ENCODE peak calls at places on chromosomes 2 and 18, in seven cellular contexts. One of them, this sample, is unnamed.

GRCh38 chr2:138722316-138722715 is 57.9 kb downstream of the NXPH2 start:
- DNase-seq in AG09309: no peak
- DNase-seq in left ventricle myocardium inferior: no peak
- DNase-seq in A549: no peak
- DNase-seq in lower lobe of right lung: no peak
- DNase-seq in epithelial cell of esophagus: no peak
- DNase-seq in fibroblast of mammary gland: peak; percentile 30
- DNase-seq in this sample: no peak

GRCh38 chr2:169005080-169005598 is 26.0 kb downstream of the ABCB11 start:
- DNase-seq in AG09309: no peak
- DNase-seq in left ventricle myocardium inferior: no peak
- DNase-seq in A549: no peak
- DNase-seq in lower lobe of right lung: no peak
- DNase-seq in epithelial cell of esophagus: no peak
- DNase-seq in fibroblast of mammary gland: no peak
- DNase-seq in this sample: no peak

GRCh38 chr2:146669735-146670134 is 1175.1 kb upstream of the ACVR2A start:
- DNase-seq in AG09309: no peak
- DNase-seq in left ventricle myocardium inferior: no peak
- DNase-seq in A549: no peak
- DNase-seq in lower lobe of right lung: no peak
- DNase-seq in epithelial cell of esophagus: peak; percentile 22
- DNase-seq in fibroblast of mammary gland: no peak
- DNase-seq in this sample: no peak

GRCh38 chr2:112996635-112997034 is 8.6 kb upstream of the IL36A start:
- DNase-seq in AG09309: no peak
- DNase-seq in left ventricle myocardium inferior: no peak
- DNase-seq in A549: no peak
- DNase-seq in lower lobe of right lung: no peak
- DNase-seq in epithelial cell of esophagus: no peak
- DNase-seq in fibroblast of mammary gland: no peak
- DNase-seq in this sample: no peak

GRCh38 chr2:120239488-120240287 is 13.0 kb upstream of the RALB start:
- DNase-seq in AG09309: peak; percentile 57
- DNase-seq in left ventricle myocardium inferior: peak; percentile 47
- DNase-seq in A549: peak; percentile 35
- DNase-seq in lower lobe of right lung: no peak
- DNase-seq in epithelial cell of esophagus: peak; percentile 84
- DNase-seq in fibroblast of mammary gland: peak; percentile 88
- DNase-seq in this sample: peak; percentile 89

GRCh38 chr2:205435970-205436369 is 246.3 kb upstream of the NRP2 start:
- DNase-seq in AG09309: no peak
- DNase-seq in left ventricle myocardium inferior: no peak
- DNase-seq in A549: no peak
- DNase-seq in lower lobe of right lung: no peak
- DNase-seq in epithelial cell of esophagus: peak; percentile 2
- DNase-seq in fibroblast of mammary gland: peak; percentile 51
- DNase-seq in this sample: peak; percentile 55

GRCh38 chr2:208252766-208253492 is 1.9 kb downstream of the IDH1 start:
- DNase-seq in AG09309: no peak
- DNase-seq in left ventricle myocardium inferior: no peak
- DNase-seq in A549: no peak
- DNase-seq in lower lobe of right lung: no peak
- DNase-seq in epithelial cell of esophagus: peak; percentile 22
- DNase-seq in fibroblast of mammary gland: no peak
- DNase-seq in this sample: no peak

GRCh38 chr2:17912266-17912691 is 33.8 kb downstream of the KCNS3 start:
- DNase-seq in AG09309: no peak
- DNase-seq in left ventricle myocardium inferior: no peak
- DNase-seq in A549: no peak
- DNase-seq in lower lobe of right lung: no peak
- DNase-seq in epithelial cell of esophagus: no peak
- DNase-seq in fibroblast of mammary gland: no peak
- DNase-seq in this sample: no peak

GRCh38 chr2:109558076-109558882 is 55.5 kb downstream of the SEPTIN10 start:
- DNase-seq in AG09309: peak; percentile 67
- DNase-seq in left ventricle myocardium inferior: no peak
- DNase-seq in A549: peak; percentile 46
- DNase-seq in lower lobe of right lung: no peak
- DNase-seq in epithelial cell of esophagus: peak; percentile 92
- DNase-seq in fibroblast of mammary gland: peak; percentile 85
- DNase-seq in this sample: peak; percentile 95

GRCh38 chr2:39488450-39488849 is 51.4 kb upstream of the MAP4K3 start:
- DNase-seq in AG09309: peak; percentile 74
- DNase-seq in left ventricle myocardium inferior: no peak
- DNase-seq in A549: no peak
- DNase-seq in lower lobe of right lung: peak; percentile 57
- DNase-seq in epithelial cell of esophagus: peak; percentile 92
- DNase-seq in fibroblast of mammary gland: peak; percentile 96
- DNase-seq in this sample: peak; percentile 92

GRCh38 chr18:7482342-7482741 is 84.8 kb upstream of the PTPRM start:
- DNase-seq in AG09309: no peak
- DNase-seq in left ventricle myocardium inferior: no peak
- DNase-seq in A549: no peak
- DNase-seq in lower lobe of right lung: no peak
- DNase-seq in epithelial cell of esophagus: peak; percentile 45
- DNase-seq in fibroblast of mammary gland: peak; percentile 52
- DNase-seq in this sample: no peak

GRCh38 chr2:3535794-3536681 is 16.7 kb upstream of the ADI1 start:
- DNase-seq in AG09309: peak; percentile 72
- DNase-seq in left ventricle myocardium inferior: peak; percentile 65
- DNase-seq in A549: no peak
- DNase-seq in lower lobe of right lung: peak; percentile 59
- DNase-seq in epithelial cell of esophagus: peak; percentile 77
- DNase-seq in fibroblast of mammary gland: peak; percentile 94
- DNase-seq in this sample: peak; percentile 89

GRCh38 chr2:176002684-176003225 is 688 bp upstream of the LNPK start:
- DNase-seq in AG09309: no peak
- DNase-seq in left ventricle myocardium inferior: no peak
- DNase-seq in A549: peak; percentile 13
- DNase-seq in lower lobe of right lung: peak; percentile 44
- DNase-seq in epithelial cell of esophagus: peak; percentile 34
- DNase-seq in fibroblast of mammary gland: peak; percentile 47
- DNase-seq in this sample: peak; percentile 18

GRCh38 chr2:241755777-241756176 is 20.8 kb upstream of the GAL3ST2 start:
- DNase-seq in AG09309: no peak
- DNase-seq in left ventricle myocardium inferior: no peak
- DNase-seq in A549: no peak
- DNase-seq in lower lobe of right lung: no peak
- DNase-seq in epithelial cell of esophagus: no peak
- DNase-seq in fibroblast of mammary gland: no peak
- DNase-seq in this sample: no peak

GRCh38 chr2:179524940-179525339 is 260.3 kb upstream of the SESTD1 start:
- DNase-seq in AG09309: no peak
- DNase-seq in left ventricle myocardium inferior: no peak
- DNase-seq in A549: no peak
- DNase-seq in lower lobe of right lung: no peak
- DNase-seq in epithelial cell of esophagus: no peak
- DNase-seq in fibroblast of mammary gland: no peak
- DNase-seq in this sample: no peak

GRCh38 chr2:63192169-63192888 is 141.7 kb downstream of the OTX1 start:
- DNase-seq in AG09309: no peak
- DNase-seq in left ventricle myocardium inferior: no peak
- DNase-seq in A549: no peak
- DNase-seq in lower lobe of right lung: no peak
- DNase-seq in epithelial cell of esophagus: peak; percentile 3
- DNase-seq in fibroblast of mammary gland: no peak
- DNase-seq in this sample: no peak

GRCh38 chr2:103873719-103874359 is 980.1 kb upstream of the POU3F3 start:
- DNase-seq in AG09309: no peak
- DNase-seq in left ventricle myocardium inferior: no peak
- DNase-seq in A549: no peak
- DNase-seq in lower lobe of right lung: no peak
- DNase-seq in epithelial cell of esophagus: no peak
- DNase-seq in fibroblast of mammary gland: no peak
- DNase-seq in this sample: no peak

GRCh38 chr2:64017811-64018714 is 1.2 kb downstream of the VPS54 start:
- DNase-seq in AG09309: no peak
- DNase-seq in left ventricle myocardium inferior: no peak
- DNase-seq in A549: no peak
- DNase-seq in lower lobe of right lung: no peak
- DNase-seq in epithelial cell of esophagus: peak; percentile 48
- DNase-seq in fibroblast of mammary gland: peak; percentile 55
- DNase-seq in this sample: peak; percentile 47

GRCh38 chr18:50651334-50651733 is 91.4 kb downstream of the MAPK4 start:
- DNase-seq in AG09309: no peak
- DNase-seq in left ventricle myocardium inferior: no peak
- DNase-seq in A549: no peak
- DNase-seq in lower lobe of right lung: no peak
- DNase-seq in epithelial cell of esophagus: no peak
- DNase-seq in fibroblast of mammary gland: no peak
- DNase-seq in this sample: no peak

DNA sequence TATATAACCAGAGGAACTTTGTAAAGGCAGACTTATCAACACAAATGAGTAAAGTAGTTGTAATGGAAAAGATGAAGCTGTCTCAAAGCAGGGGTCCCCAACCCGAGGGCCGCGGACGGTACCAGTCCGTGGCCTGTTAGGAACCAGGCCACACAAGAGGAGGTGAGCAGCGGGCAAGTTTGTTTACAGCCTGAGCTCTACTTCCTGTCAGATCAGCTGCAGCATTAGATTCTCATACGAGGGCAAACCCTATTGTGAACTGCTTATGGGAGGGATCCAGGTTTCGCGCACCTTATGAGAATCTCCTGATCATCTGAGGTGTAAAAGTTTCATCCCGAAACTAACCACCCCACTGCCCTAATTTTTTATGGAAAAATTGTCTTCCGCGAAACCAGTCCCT is 57.4 kb upstream of the MSTN start:
- DNase-seq in AG09309: no peak
- DNase-seq in left ventricle myocardium inferior: no peak
- DNase-seq in A549: no peak
- DNase-seq in lower lobe of right lung: no peak
- DNase-seq in epithelial cell of esophagus: no peak
- DNase-seq in fibroblast of mammary gland: no peak
- DNase-seq in this sample: no peak
- H3K4me3 ChIP-seq in AG09309: no peak overlapping the region
- H3K4me3 ChIP-seq in left ventricle myocardium inferior: peak overlapping the region; percentile 58
- H3K4me3 ChIP-seq in A549: no peak overlapping the region
- H3K4me3 ChIP-seq in lower lobe of right lung: peak overlapping the region; percentile 21
- H3K4me3 ChIP-seq in epithelial cell of esophagus: no peak overlapping the region
- H3K4me3 ChIP-seq in fibroblast of mammary gland: no peak overlapping the region
- H3K4me3 ChIP-seq in this sample: no peak overlapping the region

DNA sequence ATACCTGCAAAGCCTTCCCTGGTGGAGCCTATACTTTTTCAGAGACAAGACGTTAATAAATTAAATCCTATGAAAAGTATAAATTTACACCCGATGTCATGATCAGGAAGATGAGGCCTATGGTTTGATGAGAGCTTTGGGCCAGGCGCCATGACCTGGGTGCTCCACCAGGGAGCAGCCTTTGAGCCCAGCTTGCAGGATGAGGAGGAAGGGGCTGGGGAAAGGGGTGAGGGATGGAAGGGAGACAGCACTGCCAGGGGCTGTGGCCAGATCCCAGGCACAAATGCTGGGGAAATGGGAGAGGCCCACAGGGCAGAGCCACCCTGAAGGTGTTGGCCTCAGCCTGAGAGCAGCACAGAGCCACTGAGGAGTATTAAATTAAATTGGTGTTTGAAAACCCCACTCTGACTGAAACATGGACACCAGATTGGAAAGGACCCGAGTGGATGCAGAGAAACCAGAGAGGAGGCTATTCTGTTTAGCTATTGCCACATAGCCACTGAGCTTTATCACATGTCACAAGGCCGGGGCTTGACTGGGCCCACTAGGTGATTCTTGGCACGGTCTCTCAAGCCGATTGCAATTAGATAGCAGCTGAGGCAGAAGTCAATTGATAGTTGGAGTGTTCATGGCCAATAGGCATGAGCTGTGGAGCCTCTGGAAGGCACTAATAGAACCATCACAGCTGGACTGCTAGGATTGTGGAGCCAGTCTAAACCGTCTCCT is 9.6 kb upstream of the FAHD2A start:
- DNase-seq in AG09309: no peak
- DNase-seq in left ventricle myocardium inferior: no peak
- DNase-seq in A549: no peak
- DNase-seq in lower lobe of right lung: no peak
- DNase-seq in epithelial cell of esophagus: no peak
- DNase-seq in fibroblast of mammary gland: no peak
- DNase-seq in this sample: no peak
- TF ChIP-seq CTCF in AG09309: peak; percentile 7
- TF ChIP-seq CTCF in left ventricle myocardium inferior: peak; percentile 17
- TF ChIP-seq CTCF in A549: no peak
- TF ChIP-seq CTCF in lower lobe of right lung: no peak
- TF ChIP-seq CTCF in epithelial cell of esophagus: no peak
- TF ChIP-seq CTCF in fibroblast of mammary gland: peak; percentile 15
- TF ChIP-seq CTCF in this sample: no peak

DNA sequence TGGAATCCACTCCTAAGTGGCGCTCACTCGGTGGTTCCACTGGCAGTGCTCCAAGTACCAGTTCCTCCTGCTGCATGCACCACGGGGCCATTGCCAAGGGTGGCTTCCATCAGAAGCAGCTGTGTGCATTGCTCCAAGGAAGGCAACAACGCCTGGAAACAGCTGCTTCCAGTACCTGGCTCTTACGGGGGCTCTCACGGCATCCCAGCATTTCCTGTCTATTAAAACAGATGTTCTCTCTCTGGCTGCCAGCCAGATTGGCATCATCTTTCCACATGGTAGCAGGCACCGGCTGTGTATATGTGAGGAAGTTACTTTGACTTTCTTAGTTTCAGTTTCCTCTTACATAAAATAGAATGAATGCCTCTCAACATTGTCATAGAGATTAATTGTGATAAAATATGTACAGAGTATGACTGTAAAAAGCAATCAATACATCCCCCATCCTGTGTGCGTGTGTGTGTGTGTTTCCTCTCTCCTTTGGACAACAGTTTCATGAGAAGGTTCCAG is 84.9 kb downstream of the CMPK2 start:
- DNase-seq in AG09309: no peak
- DNase-seq in left ventricle myocardium inferior: peak; percentile 55
- DNase-seq in A549: no peak
- DNase-seq in lower lobe of right lung: peak; percentile 70
- DNase-seq in epithelial cell of esophagus: no peak
- DNase-seq in fibroblast of mammary gland: peak; percentile 9
- DNase-seq in this sample: peak; percentile 12
- H3K4me3 ChIP-seq in AG09309: no peak overlapping the region
- H3K4me3 ChIP-seq in left ventricle myocardium inferior: peak overlapping the region; percentile 32
- H3K4me3 ChIP-seq in A549: no peak overlapping the region
- H3K4me3 ChIP-seq in lower lobe of right lung: no peak overlapping the region
- H3K4me3 ChIP-seq in epithelial cell of esophagus: no peak overlapping the region
- H3K4me3 ChIP-seq in fibroblast of mammary gland: no peak overlapping the region
- H3K4me3 ChIP-seq in this sample: no peak overlapping the region

GRCh38 chr2:12556762-12557161 is 160.0 kb upstream of the TRIB2 start:
- DNase-seq in AG09309: peak; percentile 35
- DNase-seq in left ventricle myocardium inferior: no peak
- DNase-seq in A549: no peak
- DNase-seq in lower lobe of right lung: no peak
- DNase-seq in epithelial cell of esophagus: peak; percentile 39
- DNase-seq in fibroblast of mammary gland: peak; percentile 68
- DNase-seq in this sample: peak; percentile 71

GRCh38 chr2:12557688-12558087 is 159.0 kb upstream of the TRIB2 start:
- DNase-seq in AG09309: no peak
- DNase-seq in left ventricle myocardium inferior: no peak
- DNase-seq in A549: no peak
- DNase-seq in lower lobe of right lung: no peak
- DNase-seq in epithelial cell of esophagus: no peak
- DNase-seq in fibroblast of mammary gland: no peak
- DNase-seq in this sample: no peak

GRCh38 chr2:12554235-12555011 is 162.3 kb upstream of the TRIB2 start:
- DNase-seq in AG09309: no peak
- DNase-seq in left ventricle myocardium inferior: no peak
- DNase-seq in A549: no peak
- DNase-seq in lower lobe of right lung: no peak
- DNase-seq in epithelial cell of esophagus: no peak
- DNase-seq in fibroblast of mammary gland: no peak
- DNase-seq in this sample: no peak

GRCh38 chr2:12552092-12552491 is 164.6 kb upstream of the TRIB2 start:
- DNase-seq in AG09309: no peak
- DNase-seq in left ventricle myocardium inferior: no peak
- DNase-seq in A549: no peak
- DNase-seq in lower lobe of right lung: no peak
- DNase-seq in epithelial cell of esophagus: no peak
- DNase-seq in fibroblast of mammary gland: no peak
- DNase-seq in this sample: no peak

GRCh38 chr2:12555012-12555645 is 161.6 kb upstream of the TRIB2 start:
- DNase-seq in AG09309: peak; percentile 34
- DNase-seq in left ventricle myocardium inferior: no peak
- DNase-seq in A549: no peak
- DNase-seq in lower lobe of right lung: no peak
- DNase-seq in epithelial cell of esophagus: peak; percentile 69
- DNase-seq in fibroblast of mammary gland: peak; percentile 62
- DNase-seq in this sample: peak; percentile 63
- TF ChIP-seq CTCF in AG09309: peak; percentile 30
- TF ChIP-seq CTCF in left ventricle myocardium inferior: peak; percentile 33
- TF ChIP-seq CTCF in A549: no peak
- TF ChIP-seq CTCF in lower lobe of right lung: no peak
- TF ChIP-seq CTCF in epithelial cell of esophagus: peak; percentile 21
- TF ChIP-seq CTCF in fibroblast of mammary gland: no peak
- TF ChIP-seq CTCF in this sample: peak; percentile 25